ENCODE peak calls at places on chromosomes 7 and 10, in seven cellular contexts. T is hepatocyte, Z is neural progenitor cell, F is dorsolateral prefrontal cortex, K is heart left ventricle, V is mesendoderm, A is BJ. S is an unnamed sample.

GRCh38 chr7:150973571-150974451 is 4.3 kb downstream of the KCNH2 start:
- DNase-seq in F (no peak), A (no peak), V (no peak), Z (no peak), T (no peak), K (no peak), S (no peak)

GRCh38 chr7:114922652-114923402 is 933 bp downstream of the MDFIC start:
- DNase-seq in Z (peak; percentile 45), F (no peak), A (no peak), T (peak; percentile 58), K (peak; percentile 50), V (peak; percentile 85), S (peak; percentile 78)

GRCh38 chr10:99917963-99918825 is 91.6 kb downstream of the DNMBP start:
- DNase-seq in Z (peak; percentile 86), F (peak; percentile 36), K (no peak), V (peak; percentile 96), T (peak; percentile 72), A (peak; percentile 21), S (peak; percentile 91)

GRCh38 chr10:106508920-106509319 is 655.6 kb downstream of the SORCS1 start:
- DNase-seq in K (no peak), A (no peak), Z (no peak), T (no peak), V (no peak), F (no peak), S (no peak)

GRCh38 chr10:5563991-5564536 is 39.3 kb downstream of the CALML3 start:
- DNase-seq in K (no peak), T (no peak), A (no peak), F (peak; percentile 26), Z (no peak), V (no peak), S (no peak)

GRCh38 chr10:124722812-124723783 is 21.1 kb downstream of the FAM53B start:
- DNase-seq in T (no peak), V (peak; percentile 68), F (peak; percentile 38), A (no peak), K (no peak), Z (no peak), S (no peak)

GRCh38 chr10:73965890-73966768 is 31.8 kb upstream of the VCL start:
- DNase-seq in F (peak; percentile 38), A (peak; percentile 99), T (peak; percentile 88), K (peak; percentile 82), Z (peak; percentile 95), V (peak; percentile 100), S (peak; percentile 100)

GRCh38 chr7:129101746-129102145 is 42.8 kb upstream of the TSPAN33 start:
- DNase-seq in T (no peak), V (no peak), A (no peak), F (no peak), K (no peak), Z (no peak), S (peak; percentile 86)

GRCh38 chr7:7323352-7323751 is 141.0 kb downstream of the C1GALT1 start:
- DNase-seq in F (no peak), T (no peak), Z (no peak), A (no peak), K (no peak), V (peak; percentile 18), S (no peak)

GRCh38 chr10:49161411-49161997 is 26.7 kb downstream of the TMEM273 start:
- DNase-seq in F (no peak), K (no peak), V (peak; percentile 78), Z (peak; percentile 49), A (no peak), T (peak; percentile 45), S (peak; percentile 12)

GRCh38 chr7:96337519-96337918 is 15.6 kb upstream of the SLC25A13 start:
- DNase-seq in K (no peak), Z (no peak), A (no peak), T (no peak), V (no peak), F (no peak), S (no peak)

GRCh38 chr10:60732240-60733188 is 45.8 kb upstream of the CDK1 start:
- DNase-seq in K (no peak), T (peak; percentile 49), A (no peak), Z (peak; percentile 50), F (no peak), V (peak; percentile 48), S (peak; percentile 23)

GRCh38 chr7:44045226-44046014 is 918 bp downstream of the DBNL start:
- DNase-seq in T (no peak), V (peak; percentile 38), Z (no peak), K (no peak), A (no peak), F (no peak), S (no peak)

GRCh38 chr10:89954787-89955566 is 253.6 kb downstream of the KIF20B start:
- DNase-seq in V (no peak), Z (no peak), F (no peak), K (no peak), T (no peak), A (no peak), S (no peak)

GRCh38 chr7:157149317-157149716 is 10.6 kb downstream of the UBE3C start:
- DNase-seq in K (no peak), Z (no peak), F (no peak), A (no peak), T (no peak), V (no peak), S (no peak)

GRCh38 chr7:561631-562393 is 42.2 kb upstream of the PDGFA start:
- DNase-seq in K (no peak), V (no peak), A (no peak), F (no peak), Z (no peak), T (no peak), S (no peak)

GRCh38 chr7:117673839-117674238 is 194.0 kb downstream of the CFTR start:
- DNase-seq in T (peak; percentile 60), K (no peak), Z (no peak), F (no peak), V (no peak), A (no peak), S (peak; percentile 56)

GRCh38 chr7:27961255-27961654 is 219.3 kb downstream of the JAZF1 start:
- DNase-seq in Z (no peak), V (no peak), F (no peak), T (no peak), A (no peak), K (no peak), S (peak; percentile 13)

GRCh38 chr7:121519548-121520521 is 123.7 kb upstream of the FAM3C start:
- DNase-seq in A (no peak), V (no peak), F (no peak), T (no peak), Z (no peak), K (peak; percentile 27), S (no peak)

GRCh38 chr7:1314908-1315450 is 82.3 kb downstream of the UNCX start:
- DNase-seq in Z (no peak), V (no peak), T (no peak), K (no peak), A (no peak), F (no peak), S (no peak)

GRCh38 chr10:34739915-34740314 is 75.2 kb downstream of the PARD3 start:
- DNase-seq in K (peak; percentile 48), T (peak; percentile 71), F (no peak), A (peak; percentile 57), Z (peak; percentile 87), V (peak; percentile 95), S (peak; percentile 90)

GRCh38 chr10:62732841-62733653 is 71.5 kb upstream of the ADO start:
- DNase-seq in K (no peak), A (no peak), T (no peak), V (no peak), F (no peak), Z (no peak), S (no peak)

DNA sequence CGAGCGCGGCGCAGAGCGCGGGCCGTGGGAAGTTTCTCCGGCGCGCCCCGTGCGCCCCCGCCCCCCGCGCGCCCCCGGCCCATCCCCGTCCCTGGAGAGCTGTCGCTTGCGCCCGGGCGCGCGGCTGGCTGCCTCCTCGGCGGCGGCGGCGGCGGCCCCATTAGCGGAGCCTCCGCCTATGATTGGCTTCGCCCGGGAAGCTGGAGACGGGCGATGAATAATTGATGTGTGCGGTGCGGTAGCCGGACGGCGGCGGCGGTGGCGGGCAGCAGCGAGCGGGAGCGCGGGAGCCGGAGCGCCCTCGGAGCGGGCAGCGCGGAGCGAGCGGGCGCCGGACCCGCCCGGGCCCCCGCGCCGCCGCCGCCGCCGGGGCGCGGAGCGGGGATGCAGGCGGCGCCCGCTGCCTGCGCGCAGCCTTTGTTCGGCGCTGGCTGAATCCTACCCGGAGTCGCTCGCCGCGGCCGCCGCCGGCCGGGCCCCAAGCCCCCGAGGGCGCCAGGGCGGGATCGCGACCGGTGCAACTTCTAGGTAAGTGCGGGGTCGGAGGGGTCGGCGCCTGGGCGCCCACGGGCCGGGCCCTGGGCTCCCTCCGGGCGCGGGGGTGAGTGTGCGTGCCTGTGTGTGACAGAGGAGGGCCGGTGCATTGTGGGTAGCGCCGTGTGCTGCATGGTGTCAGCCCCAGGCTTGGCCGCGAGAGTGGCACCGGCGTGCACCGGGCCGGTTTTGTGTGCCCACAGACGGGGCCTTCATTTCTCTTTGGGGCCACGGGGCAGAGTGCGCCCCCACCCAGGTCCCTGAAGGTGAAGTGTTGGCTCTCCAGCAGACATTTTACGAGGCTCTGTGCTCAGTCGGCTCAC is 103.8 kb upstream of the PPIF start:
- DNase-seq in Z (peak; percentile 91), V (peak; percentile 74), A (no peak), F (peak; percentile 75), T (peak; percentile 46), K (peak; percentile 67), S (peak; percentile 81)
- H3K27me3 ChIP-seq in Z (peaks cover 30% of the 10 kb centered on the region), V (no peaks in the 10 kb centered on the region), A (no peaks in the 10 kb centered on the region), F (no peaks in the 10 kb centered on the region), T (no peaks in the 10 kb centered on the region), K (no peaks in the 10 kb centered on the region), S (no peaks in the 10 kb centered on the region)

GRCh38 chr7:55066479-55066878 is 47.7 kb downstream of the EGFR start:
- DNase-seq in Z (peak; percentile 49), K (no peak), A (no peak), V (peak; percentile 82), F (no peak), T (no peak), S (no peak)
- H3K27me3 ChIP-seq in Z (no peaks in the 10 kb centered on the region), K (no peaks in the 10 kb centered on the region), A (no peaks in the 10 kb centered on the region), V (no peaks in the 10 kb centered on the region), F (no peaks in the 10 kb centered on the region), T (no peaks in the 10 kb centered on the region), S (no peaks in the 10 kb centered on the region)

DNA sequence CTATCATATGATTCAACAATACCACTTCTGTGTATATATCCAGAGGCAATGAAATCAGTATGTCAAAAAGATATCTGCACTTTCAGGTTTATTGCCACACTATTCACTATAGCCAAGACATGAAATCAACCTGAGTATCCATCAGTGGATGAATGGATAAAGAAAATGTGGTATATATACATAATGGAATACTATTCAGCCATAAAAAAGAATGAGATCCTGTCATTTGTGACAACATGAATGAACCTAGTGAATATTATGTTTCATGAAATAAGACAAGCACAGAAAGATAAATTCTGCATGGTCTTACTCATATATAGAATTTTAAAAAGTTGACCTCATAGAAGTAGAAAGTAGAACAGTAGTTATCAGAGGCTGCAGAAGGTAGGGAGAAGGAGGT is 281.1 kb downstream of the BAMBI start:
- DNase-seq in K (no peak), Z (no peak), T (no peak), F (no peak), A (no peak), V (no peak), S (no peak)
- H3K27me3 ChIP-seq in K (no peaks in the 10 kb centered on the region), Z (no peaks in the 10 kb centered on the region), T (no peaks in the 10 kb centered on the region), F (peaks cover 3% of the 10 kb centered on the region), A (no peaks in the 10 kb centered on the region), V (no peaks in the 10 kb centered on the region), S (no peaks in the 10 kb centered on the region)

DNA sequence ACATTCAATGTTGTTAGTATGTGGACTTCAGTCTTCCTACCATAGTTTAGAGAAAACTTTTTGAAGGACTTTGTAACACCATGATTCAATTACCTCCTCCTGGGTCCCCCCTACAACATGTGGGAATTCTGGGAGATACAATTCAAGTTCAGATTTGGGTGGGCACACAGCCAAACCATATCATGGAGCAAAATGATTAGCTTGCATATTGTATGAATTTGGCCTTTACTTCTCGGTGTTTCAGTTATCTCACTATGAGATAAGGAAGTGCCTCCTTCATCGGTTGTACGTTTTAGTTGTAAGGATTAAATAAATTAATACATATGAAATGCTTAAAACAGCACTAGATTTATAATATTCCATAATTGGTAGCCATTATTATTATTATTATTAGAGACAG is 428.7 kb downstream of the EXOC4 start:
- DNase-seq in A (no peak), T (no peak), Z (no peak), K (no peak), F (no peak), V (no peak), S (no peak)
- H3K27me3 ChIP-seq in A (no peaks in the 10 kb centered on the region), T (no peaks in the 10 kb centered on the region), Z (no peaks in the 10 kb centered on the region), K (no peaks in the 10 kb centered on the region), F (no peaks in the 10 kb centered on the region), V (no peaks in the 10 kb centered on the region), S (no peaks in the 10 kb centered on the region)

S was measured in A673.